ENCODE peak calls at places on chromosomes 2 and 18, in four cellular contexts. One of them, this sample, is unnamed.

GRCh38 chr2:119433636-119434327 is 2.1 kb downstream of the TMEM37 start:
- DNase-seq in IMR-90: no peak
- DNase-seq in adrenal gland: no peak
- DNase-seq in A549: no peak
- DNase-seq in this sample: no peak

GRCh38 chr2:165203689-165204559 is at the start of gene SCN3A:
- DNase-seq in IMR-90: peak; percentile 45
- DNase-seq in adrenal gland: peak; percentile 17
- DNase-seq in A549: peak; percentile 51
- DNase-seq in this sample: peak; percentile 5

GRCh38 chr2:236164201-236164982 is 3.8 kb downstream of the GBX2 start:
- DNase-seq in IMR-90: no peak
- DNase-seq in adrenal gland: no peak
- DNase-seq in A549: no peak
- DNase-seq in this sample: no peak

GRCh38 chr2:208020253-208020652 is 5.1 kb downstream of the PLEKHM3 start:
- DNase-seq in IMR-90: no peak
- DNase-seq in adrenal gland: no peak
- DNase-seq in A549: no peak
- DNase-seq in this sample: no peak

GRCh38 chr18:49322770-49323490 is 137.5 kb downstream of the DYM start:
- DNase-seq in IMR-90: no peak
- DNase-seq in adrenal gland: no peak
- DNase-seq in A549: no peak
- DNase-seq in this sample: no peak

GRCh38 chr18:13539050-13539449 is 187.3 kb downstream of the FAM210A start:
- DNase-seq in IMR-90: no peak
- DNase-seq in adrenal gland: no peak
- DNase-seq in A549: peak; percentile 20
- DNase-seq in this sample: no peak

GRCh38 chr2:60553496-60553991 is at the start of gene BCL11A:
- DNase-seq in IMR-90: peak; percentile 78
- DNase-seq in adrenal gland: peak; percentile 73
- DNase-seq in A549: peak; percentile 82
- DNase-seq in this sample: peak; percentile 24

GRCh38 chr18:63162271-63163014 is 157.1 kb downstream of the BCL2 start:
- DNase-seq in IMR-90: peak; percentile 27
- DNase-seq in adrenal gland: no peak
- DNase-seq in A549: no peak
- DNase-seq in this sample: no peak

GRCh38 chr2:37877457-37878315 is 47.4 kb upstream of the RMDN2 start:
- DNase-seq in IMR-90: peak; percentile 68
- DNase-seq in adrenal gland: no peak
- DNase-seq in A549: peak; percentile 59
- DNase-seq in this sample: peak; percentile 31

GRCh38 chr18:657311-657997 is at the start of gene TYMS:
- DNase-seq in IMR-90: peak; percentile 51
- DNase-seq in adrenal gland: peak; percentile 24
- DNase-seq in A549: peak; percentile 85
- DNase-seq in this sample: peak; percentile 75

GRCh38 chr18:655445-655844 is 2.0 kb upstream of the TYMS start:
- DNase-seq in IMR-90: no peak
- DNase-seq in adrenal gland: no peak
- DNase-seq in A549: no peak
- DNase-seq in this sample: no peak

GRCh38 chr18:659597-659996 is 2.1 kb downstream of the TYMS start:
- DNase-seq in IMR-90: no peak
- DNase-seq in adrenal gland: no peak
- DNase-seq in A549: no peak
- DNase-seq in this sample: no peak

GRCh38 chr18:658947-659533 is 1.6 kb downstream of the TYMS start:
- DNase-seq in IMR-90: no peak
- DNase-seq in adrenal gland: no peak
- DNase-seq in A549: no peak
- DNase-seq in this sample: no peak

DNA sequence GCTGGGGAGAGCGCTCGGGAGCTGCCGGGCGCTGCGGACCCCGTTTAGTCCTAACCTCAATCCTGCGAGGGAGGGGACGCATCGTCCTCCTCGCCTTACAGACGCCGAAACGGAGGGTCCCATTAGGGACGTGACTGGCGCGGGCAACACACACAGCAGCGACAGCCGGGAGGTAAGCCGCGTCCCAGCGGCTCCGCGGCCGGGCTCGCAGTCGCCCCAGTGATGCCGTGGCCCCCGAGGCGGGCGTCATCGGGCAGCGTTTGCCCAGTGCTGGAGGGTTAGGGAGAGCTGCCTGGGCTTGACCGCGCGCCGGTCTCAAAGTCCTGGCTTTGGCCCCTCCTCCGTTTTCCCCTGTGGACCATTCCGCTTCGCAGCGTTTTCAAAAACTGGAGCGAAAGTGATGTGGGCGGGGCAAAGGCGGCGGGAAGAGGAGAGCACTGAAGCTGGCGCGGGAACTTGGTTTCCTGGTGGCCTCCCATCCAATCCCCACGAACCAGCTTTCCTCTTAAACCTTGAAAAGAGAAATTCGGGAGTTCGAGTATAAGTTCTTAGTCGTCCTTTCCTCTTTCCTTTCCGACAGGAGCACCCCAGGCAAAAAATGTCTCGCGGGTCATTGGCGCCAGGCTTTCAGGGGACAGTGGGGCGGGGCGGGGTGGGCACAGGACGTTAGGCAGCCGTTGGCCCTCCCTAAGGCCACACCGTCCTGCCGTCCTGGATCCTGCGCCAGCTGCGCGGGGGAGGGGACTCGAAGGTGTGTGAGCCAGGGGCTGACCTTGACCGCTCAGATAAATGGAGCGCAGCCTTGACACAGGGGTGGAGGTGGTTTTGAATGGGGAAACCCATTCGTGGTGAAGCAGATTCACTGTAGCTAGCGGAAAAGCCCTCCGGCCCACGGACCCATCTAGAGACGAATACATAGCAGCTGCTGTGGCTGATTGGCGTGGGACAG is 819 bp downstream of the TYMS start:
- DNase-seq in IMR-90: peak; percentile 84
- DNase-seq in adrenal gland: peak; percentile 71
- DNase-seq in A549: peak; percentile 90
- DNase-seq in this sample: peak; percentile 86
- TF ChIP-seq POLR2A in IMR-90: no peak
- TF ChIP-seq POLR2A in adrenal gland: no peak
- TF ChIP-seq POLR2A in A549: peak; percentile 47
- TF ChIP-seq POLR2A in this sample: peak; percentile 44

GRCh38 chr2:25362564-25363145 is 20.9 kb upstream of the DNMT3A start:
- DNase-seq in IMR-90: no peak
- DNase-seq in adrenal gland: peak; percentile 50
- DNase-seq in A549: no peak
- DNase-seq in this sample: no peak

GRCh38 chr2:25363733-25364132 is 22.0 kb upstream of the DNMT3A start:
- DNase-seq in IMR-90: no peak
- DNase-seq in adrenal gland: no peak
- DNase-seq in A549: no peak
- DNase-seq in this sample: no peak

GRCh38 chr2:25365241-25365640 is 23.5 kb upstream of the DNMT3A start:
- DNase-seq in IMR-90: no peak
- DNase-seq in adrenal gland: no peak
- DNase-seq in A549: no peak
- DNase-seq in this sample: no peak

GRCh38 chr2:25361261-25362048 is 19.7 kb upstream of the DNMT3A start:
- DNase-seq in IMR-90: no peak
- DNase-seq in adrenal gland: no peak
- DNase-seq in A549: no peak
- DNase-seq in this sample: no peak

GRCh38 chr2:25362049-25362563 is 20.4 kb upstream of the DNMT3A start:
- DNase-seq in IMR-90: peak; percentile 88
- DNase-seq in adrenal gland: peak; percentile 91
- DNase-seq in A549: peak; percentile 94
- DNase-seq in this sample: peak; percentile 92
- TF ChIP-seq POLR2A in IMR-90: no peak
- TF ChIP-seq POLR2A in adrenal gland: peak; percentile 67
- TF ChIP-seq POLR2A in A549: peak; percentile 80
- TF ChIP-seq POLR2A in this sample: peak; percentile 63

GRCh38 chr2:88691339-88692183 is at the start of gene RPIA:
- DNase-seq in IMR-90: peak; percentile 98
- DNase-seq in adrenal gland: peak; percentile 98
- DNase-seq in A549: peak; percentile 99
- DNase-seq in this sample: peak; percentile 90
- TF ChIP-seq POLR2A in IMR-90: peak; percentile 75
- TF ChIP-seq POLR2A in adrenal gland: peak; percentile 77
- TF ChIP-seq POLR2A in A549: peak; percentile 82
- TF ChIP-seq POLR2A in this sample: peak; percentile 45

GRCh38 chr2:187552959-187553681 is 1.1 kb downstream of the TFPI start:
- DNase-seq in IMR-90: peak; percentile 91
- DNase-seq in adrenal gland: no peak
- DNase-seq in A549: peak; percentile 71
- DNase-seq in this sample: no peak
- TF ChIP-seq POLR2A in IMR-90: no peak
- TF ChIP-seq POLR2A in adrenal gland: no peak
- TF ChIP-seq POLR2A in A549: no peak
- TF ChIP-seq POLR2A in this sample: no peak

DNA sequence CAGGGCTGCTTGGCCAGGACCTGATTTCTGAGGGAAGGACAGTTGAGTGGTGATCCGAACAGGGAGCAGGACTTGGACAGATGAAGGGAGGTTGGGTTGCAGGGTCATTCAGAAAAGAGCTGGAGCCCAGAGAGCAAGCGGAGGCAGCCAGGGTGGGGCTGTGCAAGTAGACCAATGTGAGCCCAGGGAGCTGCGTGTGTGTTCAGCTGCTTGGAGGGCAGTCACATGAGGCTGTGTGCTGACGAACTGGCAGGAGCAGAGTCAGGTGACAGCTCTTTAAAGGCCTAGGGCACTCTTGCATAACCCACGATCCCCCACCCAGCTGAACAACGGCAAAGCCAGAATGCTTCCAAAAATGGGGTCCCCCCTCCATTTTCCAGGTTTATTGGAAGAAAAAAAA is 4.6 kb upstream of the MLPH start:
- DNase-seq in IMR-90: no peak
- DNase-seq in adrenal gland: peak; percentile 53
- DNase-seq in A549: peak; percentile 76
- DNase-seq in this sample: no peak
- TF ChIP-seq POLR2A in IMR-90: no peak
- TF ChIP-seq POLR2A in adrenal gland: no peak
- TF ChIP-seq POLR2A in A549: peak; percentile 40
- TF ChIP-seq POLR2A in this sample: no peak

DNA sequence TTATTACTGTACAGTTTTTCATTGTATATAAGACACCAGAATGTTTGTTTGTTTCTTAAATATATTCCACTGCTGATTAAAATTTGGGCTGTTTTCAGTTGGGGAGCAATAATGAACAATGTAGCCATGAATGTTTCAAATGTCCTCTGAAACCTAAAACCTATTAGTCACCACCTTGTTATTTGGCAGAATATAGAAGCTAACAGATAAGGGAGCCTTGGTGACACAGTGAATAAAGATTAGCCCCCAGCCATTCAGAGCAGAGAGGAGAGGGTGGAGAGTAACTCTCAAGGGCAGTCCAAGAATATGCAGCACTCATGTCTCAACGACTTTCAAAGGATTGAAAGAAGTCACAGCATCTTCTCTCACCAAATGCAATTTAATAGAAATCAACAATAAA is 43.1 kb upstream of the ATP8B1 start:
- DNase-seq in IMR-90: peak; percentile 88
- DNase-seq in adrenal gland: peak; percentile 50
- DNase-seq in A549: peak; percentile 62
- DNase-seq in this sample: peak; percentile 45
- TF ChIP-seq POLR2A in IMR-90: no peak
- TF ChIP-seq POLR2A in adrenal gland: peak; percentile 16
- TF ChIP-seq POLR2A in A549: no peak
- TF ChIP-seq POLR2A in this sample: no peak

GRCh38 chr2:156436477-156437085 is 402 bp downstream of the GPD2 start:
- DNase-seq in IMR-90: peak; percentile 32
- DNase-seq in adrenal gland: peak; percentile 17
- DNase-seq in A549: peak; percentile 21
- DNase-seq in this sample: peak; percentile 33
- TF ChIP-seq POLR2A in IMR-90: no peak
- TF ChIP-seq POLR2A in adrenal gland: no peak
- TF ChIP-seq POLR2A in A549: no peak
- TF ChIP-seq POLR2A in this sample: no peak

GRCh38 chr2:197452754-197453122 is 614 bp upstream of the COQ10B start:
- DNase-seq in IMR-90: no peak
- DNase-seq in adrenal gland: no peak
- DNase-seq in A549: no peak
- DNase-seq in this sample: no peak
- TF ChIP-seq POLR2A in IMR-90: no peak
- TF ChIP-seq POLR2A in adrenal gland: no peak
- TF ChIP-seq POLR2A in A549: peak; percentile 50
- TF ChIP-seq POLR2A in this sample: peak; percentile 31

This sample was measured in H54.